ENCODE peak calls at places on chromosomes 13 and 19, in nine cellular contexts. A, D, U, J, G, R, P, S and L are unnamed samples. For H3K9me3, the result is how much of the 10 kb centered on the place peaks cover.

GRCh38 chr19:5987077-5987818 is 9.3 kb upstream of the RANBP3 start:
- DNase-seq in R (peak), U (peak), S (peak), J (peak), G (peak), D (peak), A (peak), P (peak), L (peak)

GRCh38 chr19:5262721-5263120 is 77.9 kb downstream of the PTPRS start:
- DNase-seq in U (no peak), J (no peak), A (no peak), R (no peak), G (no peak), P (no peak), D (no peak), S (no peak), L (no peak)

GRCh38 chr19:15118789-15119494 is 11.7 kb downstream of the SYDE1 start:
- DNase-seq in R (no peak), S (no peak), G (no peak), U (peak), D (no peak), J (no peak), P (no peak), A (no peak), L (no peak)

GRCh38 chr13:59906413-59907027 is 257.2 kb downstream of the DIAPH3 start:
- DNase-seq in D (no peak), J (no peak), G (no peak), A (no peak), U (no peak), S (peak), R (no peak), P (no peak), L (no peak)

GRCh38 chr13:33744589-33745369 is 73.2 kb upstream of the RFC3 start:
- DNase-seq in S (no peak), J (no peak), U (no peak), A (no peak), G (no peak), P (no peak), R (no peak), D (no peak), L (no peak)

GRCh38 chr13:37173214-37173613 is 67.8 kb upstream of the CSNK1A1L start:
- DNase-seq in D (no peak), P (no peak), J (no peak), G (no peak), U (no peak), R (no peak), S (no peak), A (no peak), L (no peak)

GRCh38 chr19:6720369-6721112 is at the start of gene C3:
- DNase-seq in A (no peak), G (peak), J (peak), D (peak), U (peak), P (no peak), R (no peak), S (peak), L (no peak)

GRCh38 chr13:110018009-110018408 is 231.6 kb upstream of the IRS2 start:
- DNase-seq in P (no peak), R (no peak), D (no peak), U (no peak), A (no peak), S (no peak), G (no peak), J (no peak), L (no peak)

GRCh38 chr19:35767288-35768081 is 7.9 kb upstream of the ARHGAP33 start:
- DNase-seq in A (no peak), G (no peak), P (no peak), D (no peak), S (peak), R (no peak), J (no peak), U (no peak), L (no peak)

GRCh38 chr13:109145631-109146030 is 516.2 kb downstream of the MYO16 start:
- DNase-seq in A (no peak), U (no peak), G (peak), R (no peak), D (no peak), S (peak), P (no peak), J (no peak), L (no peak)

DNA sequence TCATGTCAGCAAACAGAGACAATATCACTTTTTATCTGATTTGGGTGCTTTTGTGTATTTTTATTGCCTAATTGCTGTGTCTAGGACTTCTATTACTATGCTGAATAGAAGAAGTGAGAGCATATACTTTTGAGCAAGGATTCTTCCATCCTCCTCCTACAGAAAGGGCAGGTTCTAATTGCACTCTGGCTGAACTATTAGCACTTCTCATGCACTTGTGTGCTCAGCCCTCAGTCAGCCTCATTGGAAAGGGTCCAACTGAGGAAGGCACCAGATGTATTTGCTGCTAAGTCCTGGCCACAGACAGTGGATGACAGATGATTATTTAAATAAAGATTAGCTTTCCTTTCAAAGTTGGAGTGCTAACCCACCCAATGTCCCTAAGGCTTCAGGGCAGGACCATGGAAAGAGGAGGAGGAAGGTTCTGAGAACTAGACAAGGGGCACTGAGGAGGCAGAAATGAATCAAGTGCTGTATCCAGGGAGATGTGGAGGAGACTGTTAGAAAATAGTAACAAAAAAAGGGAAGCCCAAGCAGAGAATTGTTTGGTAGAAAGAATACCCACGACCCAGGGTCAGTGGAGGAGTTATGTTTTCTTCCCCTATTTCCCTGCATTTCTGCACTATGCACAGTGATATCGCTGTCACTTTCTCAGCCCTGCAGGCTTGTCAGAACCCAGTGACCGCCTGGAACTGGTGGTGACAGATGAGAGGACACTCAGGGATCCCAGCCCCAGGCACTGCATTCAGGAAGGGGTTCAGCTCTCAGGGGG is 8.0 kb downstream of the LILRB4 start:
- DNase-seq in U (no peak), S (no peak), J (no peak), P (no peak), A (no peak), R (no peak), G (no peak), D (no peak), L (no peak)
- H3K9me3 ChIP-seq in U (under half), S (under half), J (under half), P (under half), A (under half), R (under half), G (under half), D (under half), L (under half)

GRCh38 chr19:22545751-22546150 is 88.4 kb upstream of the ZNF492 start:
- DNase-seq in J (peak), P (no peak), D (peak), R (no peak), G (no peak), U (no peak), A (no peak), S (no peak), L (no peak)
- H3K9me3 ChIP-seq in J (under half), P (under half), D (under half), R (under half), G (under half), U (under half), A (under half), S (under half), L (half or more)

GRCh38 chr19:53082929-53083328 is 20.3 kb downstream of the ZNF160 start:
- DNase-seq in R (no peak), J (no peak), G (no peak), S (no peak), P (no peak), U (no peak), A (no peak), D (no peak), L (no peak)
- H3K9me3 ChIP-seq in R (under half), J (under half), G (under half), S (under half), P (under half), U (under half), A (under half), D (under half), L (under half)

GRCh38 chr13:45086484-45086883 is 33.8 kb upstream of the GTF2F2 start:
- DNase-seq in G (no peak), J (no peak), A (no peak), R (no peak), S (no peak), D (no peak), U (no peak), P (no peak), L (no peak)

GRCh38 chr13:45084515-45084914 is 35.8 kb upstream of the GTF2F2 start:
- DNase-seq in G (no peak), A (no peak), P (no peak), J (no peak), U (no peak), R (no peak), S (no peak), D (no peak), L (no peak)

GRCh38 chr13:45078003-45078402 is 42.3 kb upstream of the GTF2F2 start:
- DNase-seq in D (no peak), J (no peak), R (no peak), G (no peak), U (no peak), P (no peak), S (no peak), A (no peak), L (no peak)

GRCh38 chr13:45082964-45083363 is 37.3 kb upstream of the GTF2F2 start:
- DNase-seq in A (no peak), G (no peak), U (no peak), S (no peak), D (no peak), R (no peak), J (no peak), P (no peak), L (no peak)
- H3K9me3 ChIP-seq in A (under half), G (under half), U (under half), S (under half), D (under half), R (under half), J (under half), P (under half), L (under half)